ENCODE peak calls at places on chromosomes 7 and 10, in seven cellular contexts. X is iris pigment epithelial cell; Z is PC-3; P is Kasumi-1; V is CD4-positive, alpha-beta T cell; G is mesendoderm; J is occipital lobe. C is an unnamed sample.

GRCh38 chr10:28087675-28088351 is 88.9 kb upstream of the ODAD2 start:
- DNase-seq in V (no peak), X (peak; percentile 94), Z (peak; percentile 47), J (no peak), P (no peak), G (peak; percentile 32), C (no peak)

GRCh38 chr10:75358835-75359421 is 42.6 kb downstream of the ZNF503 start:
- DNase-seq in Z (peak; percentile 100), V (no peak), X (peak; percentile 67), J (no peak), G (peak; percentile 63), P (no peak), C (no peak)

GRCh38 chr7:74174606-74175082 is 488 bp downstream of the EIF4H start:
- DNase-seq in P (peak; percentile 11), V (no peak), J (no peak), Z (peak; percentile 15), X (peak; percentile 60), G (peak; percentile 76), C (no peak)

GRCh38 chr7:107768263-107768662 is 24.3 kb downstream of the CBLL1 start:
- DNase-seq in J (no peak), Z (peak; percentile 32), V (no peak), P (no peak), X (peak; percentile 10), G (no peak), C (no peak)

GRCh38 chr7:129959480-129960332 is 6.9 kb upstream of the UBE2H start:
- DNase-seq in G (no peak), Z (peak; percentile 8), P (peak; percentile 40), J (no peak), V (no peak), X (peak; percentile 48), C (no peak)

GRCh38 chr7:1283941-1284742 is 51.5 kb downstream of the UNCX start:
- DNase-seq in P (no peak), Z (no peak), J (no peak), G (no peak), V (no peak), X (no peak), C (no peak)

GRCh38 chr10:306654-307185 is 171.5 kb downstream of the ZMYND11 start:
- DNase-seq in Z (no peak), V (no peak), X (no peak), J (no peak), P (no peak), G (peak; percentile 35), C (no peak)

GRCh38 chr10:130045091-130045652 is 65.5 kb downstream of the C10orf143 start:
- DNase-seq in G (peak; percentile 78), V (no peak), X (no peak), Z (peak; percentile 19), P (no peak), J (no peak), C (no peak)

GRCh38 chr7:2956526-2957368 is 86.9 kb downstream of the CARD11 start:
- DNase-seq in X (peak; percentile 75), P (peak; percentile 17), G (peak; percentile 51), V (no peak), Z (peak; percentile 70), J (no peak), C (no peak)

GRCh38 chr10:13271552-13272163 is 28.2 kb downstream of the PHYH start:
- DNase-seq in V (peak; percentile 47), J (peak; percentile 7), Z (peak; percentile 1), G (peak; percentile 90), P (peak; percentile 37), X (peak; percentile 10), C (peak; percentile 18)

GRCh38 chr7:102253973-102254370 is 32.7 kb upstream of the SH2B2 start:
- DNase-seq in G (no peak), Z (no peak), P (no peak), J (no peak), V (no peak), X (no peak), C (no peak)

GRCh38 chr10:123554656-123555055 is 111.5 kb upstream of the GPR26 start:
- DNase-seq in V (no peak), J (no peak), X (no peak), Z (no peak), G (no peak), P (no peak), C (no peak)

GRCh38 chr7:125504848-125505247 is 575.2 kb upstream of the POT1 start:
- DNase-seq in V (no peak), P (no peak), J (no peak), X (no peak), Z (no peak), G (peak; percentile 51), C (no peak)

GRCh38 chr7:112414855-112415490 is 35.3 kb upstream of the IFRD1 start:
- DNase-seq in V (no peak), Z (peak; percentile 70), X (peak; percentile 54), J (no peak), G (peak; percentile 60), P (peak; percentile 68), C (peak; percentile 73)

GRCh38 chr10:6019796-6020195 is 42.4 kb downstream of the IL2RA start:
- DNase-seq in P (no peak), G (no peak), J (no peak), Z (no peak), X (no peak), V (no peak), C (no peak)

GRCh38 chr10:23399701-23400144 is 39.2 kb upstream of the OTUD1 start:
- DNase-seq in P (no peak), J (no peak), X (peak; percentile 84), Z (peak; percentile 28), V (no peak), G (no peak), C (no peak)

GRCh38 chr10:93471110-93471651 is 11.0 kb downstream of the MYOF start:
- DNase-seq in X (peak; percentile 96), Z (peak; percentile 94), G (peak; percentile 89), V (no peak), J (no peak), P (no peak), C (no peak)

GRCh38 chr10:125157473-125157865 is 2.9 kb downstream of the CTBP2 start:
- DNase-seq in G (no peak), V (no peak), J (no peak), X (no peak), Z (no peak), P (no peak), C (no peak)

GRCh38 chr7:120327054-120327453 is 54.1 kb downstream of the KCND2 start:
- DNase-seq in J (no peak), V (no peak), G (no peak), P (no peak), X (no peak), Z (no peak), C (no peak)

GRCh38 chr7:134126937-134127848 is at the start of gene LRGUK:
- DNase-seq in P (peak; percentile 89), Z (peak; percentile 68), X (peak; percentile 82), G (peak; percentile 93), J (peak; percentile 84), V (peak; percentile 66), C (peak; percentile 50)

GRCh38 chr7:92916751-92917369 is 80.5 kb upstream of the CDK6 start:
- DNase-seq in Z (peak; percentile 84), G (peak; percentile 97), P (no peak), J (no peak), V (no peak), X (peak; percentile 73), C (no peak)

GRCh38 chr10:100009283-100009792 is 409 bp downstream of the DNMBP start:
- DNase-seq in J (no peak), X (peak; percentile 55), G (peak; percentile 46), V (no peak), P (peak; percentile 74), Z (no peak), C (peak; percentile 32)

GRCh38 chr7:98223351-98223897 is 12.2 kb downstream of the BHLHA15 start:
- DNase-seq in P (no peak), X (no peak), G (no peak), V (no peak), J (no peak), Z (no peak), C (no peak)

C was measured in pons.